ENCODE peak calls at places on chromosomes 5 and 9, in four cellular contexts. J, M, W and I are unnamed samples.

GRCh38 chr5:643351-643801 is 31.2 kb downstream of the CEP72 start:
- DNase-seq in J (no peak), M (no peak), W (no peak), I (no peak)

GRCh38 chr9:131673531-131673930 is 66.3 kb downstream of the RAPGEF1 start:
- DNase-seq in J (no peak), W (no peak), M (no peak), I (no peak)

GRCh38 chr9:4306066-4306787 is 6.4 kb upstream of the GLIS3 start:
- DNase-seq in M (no peak), W (no peak), J (no peak), I (no peak)

GRCh38 chr5:125549322-125549871 is 803.0 kb upstream of the ZNF608 start:
- DNase-seq in J (no peak), W (no peak), M (peak), I (no peak)

GRCh38 chr5:82459626-82460025 is 181.5 kb upstream of the RPS23 start:
- DNase-seq in J (no peak), M (peak), W (no peak), I (no peak)

GRCh38 chr9:79012561-79012960 is 559.2 kb upstream of the TLE4 start:
- DNase-seq in W (no peak), J (no peak), M (peak), I (peak)

GRCh38 chr9:136095028-136095494 is at the start of gene NACC2:
- DNase-seq in M (peak), W (peak), J (no peak), I (no peak)

GRCh38 chr9:38424918-38425317 is 664 bp upstream of the IGFBPL1 start:
- DNase-seq in J (no peak), W (no peak), M (no peak), I (no peak)

GRCh38 chr5:56607551-56607950 is 207.8 kb upstream of the MAP3K1 start:
- DNase-seq in M (no peak), W (no peak), J (no peak), I (no peak)

GRCh38 chr5:139849501-139849900 is 53.9 kb downstream of the PSD2 start:
- DNase-seq in W (no peak), J (no peak), M (no peak), I (no peak)